ENCODE peak calls at places on chromosomes 12 and 14, in five cellular contexts. Z is CD8-positive, alpha-beta T cell; P is CD4-positive, alpha-beta memory T cell; X is colonic mucosa; O is neuronal stem cell. N is an unnamed sample.
A peak's percentile ranks its signal among the peaks of the same experiment; 100 is the strongest.

GRCh38 chr12:71662861-71663560 is 637 bp downstream of the ZFC3H1 start:
- DNase-seq in Z (peak; percentile 45), P (peak; percentile 74), X (peak; percentile 75), O (peak; percentile 54), N (peak; percentile 84)

GRCh38 chr14:60092516-60092915 is 793 bp downstream of the PCNX4 start:
- DNase-seq in Z (no peak), P (no peak), X (peak; percentile 35), O (no peak), N (no peak)

GRCh38 chr12:124297856-124298255 is 3.0 kb downstream of the RFLNA start:
- DNase-seq in Z (no peak), P (no peak), X (no peak), O (no peak), N (no peak)

GRCh38 chr12:118220697-118221096 is 84.8 kb downstream of the PEBP1 start:
- DNase-seq in Z (no peak), P (no peak), X (no peak), O (no peak), N (no peak)

GRCh38 chr12:106906715-106907114 is 49.0 kb upstream of the TMEM263 start:
- DNase-seq in Z (no peak), P (no peak), X (no peak), O (no peak), N (no peak)

GRCh38 chr12:79370021-79370420 is 320.7 kb downstream of the PAWR start:
- DNase-seq in Z (no peak), P (no peak), X (no peak), O (no peak), N (no peak)

GRCh38 chr12:45049912-45050318 is 984 bp downstream of the DBX2 start:
- DNase-seq in Z (no peak), P (no peak), X (no peak), O (peak; percentile 23), N (no peak)

GRCh38 chr14:93643127-93643526 is 145.2 kb downstream of the PRIMA1 start:
- DNase-seq in Z (no peak), P (no peak), X (no peak), O (no peak), N (no peak)

GRCh38 chr12:53950441-53950781 is 4.3 kb upstream of the HOXC12 start:
- DNase-seq in Z (no peak), P (no peak), X (no peak), O (no peak), N (no peak)

GRCh38 chr12:90233168-90234100 is 524.8 kb upstream of the ATP2B1 start:
- DNase-seq in Z (no peak), P (no peak), X (no peak), O (no peak), N (no peak)

GRCh38 chr14:22047105-22047504 is 373.5 kb upstream of the OR4E1 start:
- DNase-seq in Z (no peak), P (peak; percentile 51), X (no peak), O (peak; percentile 43), N (no peak)

GRCh38 chr12:30278401-30278800 is 417.3 kb downstream of the IPO8 start:
- DNase-seq in Z (no peak), P (no peak), X (no peak), O (no peak), N (no peak)

GRCh38 chr12:78898416-78898815 is 33.8 kb downstream of the SYT1 start:
- DNase-seq in Z (no peak), P (no peak), X (no peak), O (no peak), N (no peak)

GRCh38 chr14:99598774-99599173 is 5.2 kb downstream of the CCDC85C start:
- DNase-seq in Z (no peak), P (no peak), X (no peak), O (peak; percentile 76), N (no peak)

DNA sequence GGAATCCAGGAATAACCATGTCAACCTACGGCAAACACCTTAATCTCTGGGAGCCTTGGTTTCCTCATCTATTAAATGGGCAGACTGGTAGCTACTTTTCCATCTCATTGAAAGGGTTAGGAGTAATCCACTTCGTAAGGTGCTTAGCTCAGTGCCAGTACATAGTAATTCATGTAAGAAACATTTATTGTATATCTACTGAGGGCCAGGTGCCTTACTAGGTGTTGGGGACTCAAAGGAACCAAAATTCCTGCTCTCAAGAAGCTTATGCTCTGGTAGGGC is 152.6 kb downstream of the ZFP36L1 start:
- DNase-seq in Z (no peak), P (no peak), X (no peak), O (no peak), N (no peak)
- H3K27ac ChIP-seq in Z (no peak overlapping the region), P (no peak overlapping the region), X (no peak overlapping the region), O (no peak overlapping the region), N (no peak overlapping the region)

GRCh38 chr14:20492486-20492885 is 12.9 kb upstream of the RNASE10 start:
- DNase-seq in Z (no peak), P (no peak), X (no peak), O (no peak), N (no peak)
- H3K4me1 ChIP-seq in Z (peaks cover 42% of the 10 kb centered on the region), P (peaks cover 63% of the 10 kb centered on the region), X (no peaks in the 10 kb centered on the region), O (peaks cover 2% of the 10 kb centered on the region), N (no peaks in the 10 kb centered on the region)

DNA sequence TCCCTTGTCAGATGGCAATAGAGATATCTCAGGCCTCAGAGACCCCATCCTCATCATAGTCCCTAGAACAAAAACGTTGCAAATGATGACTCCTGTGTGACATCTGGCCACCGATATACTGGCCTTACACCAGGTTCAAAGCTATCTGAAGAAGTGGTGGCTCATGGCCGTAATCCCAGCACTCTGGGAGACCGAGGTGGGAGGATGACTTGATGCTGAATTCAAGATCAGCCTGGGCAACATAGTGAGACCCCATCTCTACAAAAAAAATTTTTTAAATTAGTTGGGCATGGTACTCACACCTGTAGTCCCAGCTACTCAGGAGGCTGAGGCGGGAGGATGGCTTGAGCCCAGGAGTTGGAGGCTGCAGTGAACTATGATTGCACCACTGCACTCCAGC is 13.1 kb downstream of the CAMKK2 start:
- DNase-seq in Z (no peak), P (no peak), X (no peak), O (no peak), N (no peak)
- H3K27ac ChIP-seq in Z (no peak overlapping the region), P (no peak overlapping the region), X (no peak overlapping the region), O (no peak overlapping the region), N (no peak overlapping the region)

GRCh38 chr14:24868389-24868788 is 181.6 kb downstream of the STXBP6 start:
- DNase-seq in Z (no peak), P (no peak), X (no peak), O (no peak), N (no peak)
- H3K4me1 ChIP-seq in Z (no peaks in the 10 kb centered on the region), P (no peaks in the 10 kb centered on the region), X (peaks cover 5% of the 10 kb centered on the region), O (no peaks in the 10 kb centered on the region), N (no peaks in the 10 kb centered on the region)

GRCh38 chr12:112296183-112296582 is 86.0 kb downstream of the HECTD4 start:
- DNase-seq in Z (no peak), P (no peak), X (no peak), O (no peak), N (no peak)
- H3K27ac ChIP-seq in Z (no peak overlapping the region), P (no peak overlapping the region), X (no peak overlapping the region), O (no peak overlapping the region), N (no peak overlapping the region)

GRCh38 chr14:101594511-101595148 is 33.3 kb downstream of the DIO3 start:
- DNase-seq in Z (no peak), P (no peak), X (peak; percentile 3), O (no peak), N (no peak)

GRCh38 chr14:101595349-101595748 is 34.1 kb downstream of the DIO3 start:
- DNase-seq in Z (no peak), P (no peak), X (peak; percentile 12), O (no peak), N (no peak)

GRCh38 chr14:101591582-101591981 is 30.3 kb downstream of the DIO3 start:
- DNase-seq in Z (no peak), P (no peak), X (no peak), O (no peak), N (no peak)

GRCh38 chr14:101591121-101591520 is 29.8 kb downstream of the DIO3 start:
- DNase-seq in Z (no peak), P (no peak), X (no peak), O (no peak), N (peak; percentile 52)

DNA sequence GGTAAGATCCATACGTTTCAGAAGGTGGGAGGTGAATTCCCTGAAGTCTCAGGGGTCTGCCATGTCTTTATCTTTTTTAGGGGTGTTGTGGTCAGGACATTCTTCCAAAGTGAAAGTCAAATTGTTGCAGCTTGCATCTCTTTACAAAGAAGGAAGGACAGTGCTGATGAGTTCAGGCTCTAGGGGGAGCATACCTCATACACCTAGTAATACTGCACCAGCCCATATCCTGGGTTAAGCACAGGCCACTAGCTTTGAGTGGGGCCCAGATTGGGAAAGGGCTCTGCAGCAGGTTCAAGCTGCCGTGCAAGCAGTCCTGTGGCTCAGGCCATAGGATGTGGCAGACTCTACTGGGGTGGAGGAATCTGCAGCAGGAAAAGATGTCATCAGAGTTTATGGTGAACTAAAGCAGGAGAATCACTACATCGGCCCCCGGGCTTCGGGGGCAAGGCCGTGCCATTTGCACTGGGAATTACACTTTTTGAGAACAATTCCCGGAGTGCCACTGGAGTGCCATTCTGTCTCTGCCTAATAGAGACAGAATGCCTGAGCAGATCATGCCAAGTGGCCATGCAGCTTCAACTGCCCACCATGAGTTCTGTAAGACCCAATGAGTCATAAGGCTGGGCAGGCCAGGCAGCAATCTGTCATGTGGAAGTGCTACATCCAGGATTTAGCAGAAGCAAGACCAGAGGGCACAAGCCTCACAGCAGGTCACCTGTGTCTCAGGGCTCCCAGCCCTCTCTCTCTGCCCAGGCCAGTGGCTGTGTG is 32.3 kb downstream of the DIO3 start:
- DNase-seq in Z (no peak), P (no peak), X (peak; percentile 2), O (no peak), N (no peak)
- H3K4me1 ChIP-seq in Z (peaks cover 28% of the 10 kb centered on the region), P (peaks cover 28% of the 10 kb centered on the region), X (no peaks in the 10 kb centered on the region), O (no peaks in the 10 kb centered on the region), N (peaks cover 3% of the 10 kb centered on the region)

GRCh38 chr12:31362759-31363415 is 36.9 kb upstream of the SINHCAF start:
- DNase-seq in Z (peak; percentile 4), P (no peak), X (peak; percentile 69), O (peak; percentile 24), N (no peak)

GRCh38 chr12:31363826-31364225 is 37.9 kb upstream of the SINHCAF start:
- DNase-seq in Z (no peak), P (no peak), X (no peak), O (no peak), N (peak; percentile 23)

GRCh38 chr12:31362115-31362758 is 36.3 kb upstream of the SINHCAF start:
- DNase-seq in Z (no peak), P (no peak), X (peak; percentile 66), O (peak; percentile 33), N (no peak)

GRCh38 chr12:31363416-31363809 is 37.5 kb upstream of the SINHCAF start:
- DNase-seq in Z (no peak), P (no peak), X (peak; percentile 28), O (no peak), N (no peak)

DNA sequence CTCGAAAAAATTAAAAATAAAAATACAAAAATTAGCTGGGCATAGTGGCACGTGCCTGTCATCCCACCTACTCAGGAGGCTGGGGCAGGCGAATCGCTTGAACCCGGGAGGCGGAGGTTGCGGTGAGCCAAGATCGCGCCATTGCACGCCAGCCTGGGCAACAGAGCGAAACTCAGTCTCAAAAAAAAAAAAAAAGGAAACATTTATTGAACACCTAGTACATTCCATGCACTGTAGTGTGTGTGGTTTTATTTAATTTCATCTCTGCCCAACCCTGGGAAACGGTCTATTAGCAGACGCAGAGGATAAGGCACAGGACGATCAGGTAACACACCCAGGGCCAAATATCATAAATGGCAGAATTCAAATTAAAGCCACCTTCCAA is 35.8 kb upstream of the SINHCAF start:
- DNase-seq in Z (no peak), P (no peak), X (no peak), O (no peak), N (no peak)
- H3K27ac ChIP-seq in Z (no peak overlapping the region), P (no peak overlapping the region), X (peak overlapping the region; percentile 74), O (peak overlapping the region; percentile 89), N (no peak overlapping the region)

N was measured in upper lobe of right lung.